ENCODE peak calls at places on chromosomes 3 and 15, in eight cellular contexts. H, S, C, L, N, A, X and I are unnamed samples.

GRCh38 chr3:186930143-186930638 is at the start of gene ST6GAL1:
- DNase-seq in H (peak), S (peak), C (peak), L (peak), N (peak), A (peak), X (no peak), I (peak)

GRCh38 chr15:75644376-75644775 is 3.3 kb upstream of the SNX33 start:
- DNase-seq in H (no peak), S (no peak), C (no peak), L (no peak), N (no peak), A (no peak), X (no peak), I (no peak)

GRCh38 chr3:138389144-138389601 is 40.8 kb downstream of the MRAS start:
- DNase-seq in H (no peak), S (no peak), C (no peak), L (no peak), N (no peak), A (peak), X (no peak), I (no peak)

GRCh38 chr3:105417538-105418289 is 51.0 kb downstream of the ALCAM start:
- DNase-seq in H (no peak), S (no peak), C (no peak), L (no peak), N (no peak), A (no peak), X (no peak), I (no peak)

GRCh38 chr3:183897606-183898384 is 13.1 kb upstream of the PARL start:
- DNase-seq in H (no peak), S (no peak), C (no peak), L (no peak), N (no peak), A (no peak), X (no peak), I (no peak)

GRCh38 chr15:88932271-88932874 is 19.2 kb upstream of the MFGE8 start:
- DNase-seq in H (peak), S (no peak), C (peak), L (peak), N (no peak), A (peak), X (no peak), I (peak)

GRCh38 chr15:96736384-96736783 is 405.9 kb downstream of the NR2F2 start:
- DNase-seq in H (no peak), S (no peak), C (no peak), L (no peak), N (no peak), A (no peak), X (no peak), I (no peak)

GRCh38 chr15:75138016-75138999 is 63.4 kb upstream of the C15orf39 start:
- DNase-seq in H (no peak), S (no peak), C (no peak), L (no peak), N (peak), A (no peak), X (peak), I (no peak)

GRCh38 chr3:102790742-102791141 is 355.9 kb downstream of the ZPLD1 start:
- DNase-seq in H (no peak), S (no peak), C (no peak), L (no peak), N (no peak), A (no peak), X (no peak), I (no peak)

GRCh38 chr3:144270100-144270499 is 298.5 kb downstream of the DIPK2A start:
- DNase-seq in H (no peak), S (peak), C (peak), L (peak), N (no peak), A (no peak), X (no peak), I (no peak)

GRCh38 chr3:52310861-52311566 is 5.1 kb upstream of the DNAH1 start:
- DNase-seq in H (no peak), S (no peak), C (no peak), L (no peak), N (no peak), A (no peak), X (no peak), I (peak)

GRCh38 chr15:32818758-32819405 is 101.1 kb downstream of the GREM1 start:
- DNase-seq in H (no peak), S (no peak), C (no peak), L (no peak), N (no peak), A (peak), X (no peak), I (no peak)

GRCh38 chr3:134809412-134810051 is 14.5 kb downstream of the EPHB1 start:
- DNase-seq in H (no peak), S (no peak), C (no peak), L (no peak), N (peak), A (no peak), X (no peak), I (no peak)

GRCh38 chr15:69718916-69719315 is 266.3 kb downstream of the RPLP1 start:
- DNase-seq in H (no peak), S (peak), C (peak), L (no peak), N (no peak), A (no peak), X (no peak), I (no peak)

GRCh38 chr3:180528843-180529242 is 73.1 kb upstream of the TTC14 start:
- DNase-seq in H (no peak), S (no peak), C (no peak), L (no peak), N (no peak), A (no peak), X (no peak), I (no peak)

GRCh38 chr15:66789029-66790025 is 87.3 kb downstream of the SMAD6 start:
- DNase-seq in H (no peak), S (peak), C (no peak), L (peak), N (peak), A (no peak), X (no peak), I (no peak)

GRCh38 chr3:40574661-40575060 is 49.9 kb downstream of the ZNF621 start:
- DNase-seq in H (no peak), S (no peak), C (no peak), L (no peak), N (no peak), A (no peak), X (no peak), I (no peak)

GRCh38 chr3:71488391-71488809 is 95.1 kb downstream of the FOXP1 start:
- DNase-seq in H (no peak), S (no peak), C (no peak), L (no peak), N (no peak), A (no peak), X (no peak), I (no peak)

GRCh38 chr3:127953092-127953491 is 38.1 kb downstream of the KBTBD12 start:
- DNase-seq in H (no peak), S (no peak), C (peak), L (no peak), N (no peak), A (no peak), X (no peak), I (no peak)

GRCh38 chr3:148075829-148076716 is 621.6 kb upstream of the AGTR1 start:
- DNase-seq in H (no peak), S (no peak), C (no peak), L (no peak), N (peak), A (no peak), X (no peak), I (peak)

GRCh38 chr15:37071134-37071533 is 29.2 kb downstream of the MEIS2 start:
- DNase-seq in H (no peak), S (no peak), C (no peak), L (no peak), N (no peak), A (no peak), X (no peak), I (no peak)

GRCh38 chr15:23646165-23647000 is 1.3 kb downstream of the MAGEL2 start:
- DNase-seq in H (no peak), S (no peak), C (no peak), L (no peak), N (no peak), A (no peak), X (no peak), I (no peak)

GRCh38 chr15:23647001-23647295 is 719 bp downstream of the MAGEL2 start:
- DNase-seq in H (no peak), S (no peak), C (no peak), L (no peak), N (no peak), A (no peak), X (no peak), I (no peak)

GRCh38 chr15:23648920-23649515 is 1.4 kb upstream of the MAGEL2 start:
- DNase-seq in H (no peak), S (peak), C (no peak), L (no peak), N (peak), A (peak), X (no peak), I (no peak)

GRCh38 chr15:23645379-23646164 is 2.1 kb downstream of the MAGEL2 start:
- DNase-seq in H (no peak), S (no peak), C (no peak), L (no peak), N (peak), A (no peak), X (no peak), I (no peak)

DNA sequence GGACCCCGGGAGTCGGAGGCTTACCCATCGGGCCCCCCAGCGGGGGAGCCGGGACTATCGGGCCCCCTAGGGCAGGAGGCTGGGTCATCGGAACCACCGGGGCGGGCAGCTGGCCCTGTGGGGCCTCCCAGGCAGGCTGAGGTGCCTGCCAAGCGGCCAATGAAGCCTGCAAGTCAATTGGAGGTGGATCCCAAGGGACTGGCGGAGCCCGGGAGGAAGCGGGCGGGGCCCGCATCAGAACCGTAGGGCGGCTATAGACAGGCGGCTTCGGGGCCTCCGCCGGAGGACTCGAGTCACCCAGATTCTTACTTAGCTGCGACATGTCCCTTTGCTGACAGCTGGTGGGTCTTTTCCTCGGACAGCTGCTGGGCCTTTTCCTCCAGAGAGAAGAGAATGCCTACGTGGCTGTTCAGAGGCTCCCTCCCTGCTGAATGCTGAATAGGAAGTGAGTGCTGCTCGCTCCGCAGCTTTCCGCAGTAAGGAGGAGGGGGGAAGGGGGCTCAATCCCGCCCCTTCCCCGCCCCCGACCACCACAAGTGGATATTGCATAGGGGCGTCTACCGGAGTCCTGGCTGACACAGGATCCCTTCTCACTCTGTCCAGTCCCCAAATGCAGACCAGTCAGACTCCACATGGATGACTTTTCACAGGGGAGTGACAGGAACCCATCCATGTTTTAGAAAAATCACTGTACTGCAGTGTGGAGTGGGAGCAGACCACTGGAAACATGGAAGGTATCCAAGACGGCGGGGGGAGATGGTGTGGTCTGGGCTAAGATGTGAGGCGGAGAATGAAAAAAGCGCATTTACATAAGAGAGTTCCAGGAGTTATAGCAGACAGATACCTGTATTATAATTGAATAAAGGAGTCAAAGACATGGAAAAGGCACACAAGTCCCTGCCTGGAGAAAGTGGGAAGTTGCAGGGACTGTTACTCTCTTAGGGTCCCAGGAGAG is at the start of gene MAGEL2:
- DNase-seq in H (no peak), S (no peak), C (no peak), L (no peak), N (peak), A (no peak), X (no peak), I (no peak)
- H3K27ac ChIP-seq in H (no peak), S (no peak), C (no peak), L (no peak), N (no peak), A (no peak), X (no peak), I (no peak)

GRCh38 chr3:46866032-46866595 is 2.9 kb upstream of the MYL3 start:
- DNase-seq in H (no peak), S (no peak), C (no peak), L (no peak), N (no peak), A (no peak), X (no peak), I (no peak)

GRCh38 chr3:46865546-46865945 is 2.3 kb upstream of the MYL3 start:
- DNase-seq in H (no peak), S (no peak), C (no peak), L (peak), N (no peak), A (no peak), X (no peak), I (no peak)

GRCh38 chr3:46868301-46868700 is 5.1 kb upstream of the MYL3 start:
- DNase-seq in H (no peak), S (no peak), C (no peak), L (no peak), N (no peak), A (no peak), X (no peak), I (no peak)

GRCh38 chr3:46867550-46867898 is 4.3 kb upstream of the MYL3 start:
- DNase-seq in H (no peak), S (no peak), C (peak), L (peak), N (no peak), A (peak), X (peak), I (no peak)

DNA sequence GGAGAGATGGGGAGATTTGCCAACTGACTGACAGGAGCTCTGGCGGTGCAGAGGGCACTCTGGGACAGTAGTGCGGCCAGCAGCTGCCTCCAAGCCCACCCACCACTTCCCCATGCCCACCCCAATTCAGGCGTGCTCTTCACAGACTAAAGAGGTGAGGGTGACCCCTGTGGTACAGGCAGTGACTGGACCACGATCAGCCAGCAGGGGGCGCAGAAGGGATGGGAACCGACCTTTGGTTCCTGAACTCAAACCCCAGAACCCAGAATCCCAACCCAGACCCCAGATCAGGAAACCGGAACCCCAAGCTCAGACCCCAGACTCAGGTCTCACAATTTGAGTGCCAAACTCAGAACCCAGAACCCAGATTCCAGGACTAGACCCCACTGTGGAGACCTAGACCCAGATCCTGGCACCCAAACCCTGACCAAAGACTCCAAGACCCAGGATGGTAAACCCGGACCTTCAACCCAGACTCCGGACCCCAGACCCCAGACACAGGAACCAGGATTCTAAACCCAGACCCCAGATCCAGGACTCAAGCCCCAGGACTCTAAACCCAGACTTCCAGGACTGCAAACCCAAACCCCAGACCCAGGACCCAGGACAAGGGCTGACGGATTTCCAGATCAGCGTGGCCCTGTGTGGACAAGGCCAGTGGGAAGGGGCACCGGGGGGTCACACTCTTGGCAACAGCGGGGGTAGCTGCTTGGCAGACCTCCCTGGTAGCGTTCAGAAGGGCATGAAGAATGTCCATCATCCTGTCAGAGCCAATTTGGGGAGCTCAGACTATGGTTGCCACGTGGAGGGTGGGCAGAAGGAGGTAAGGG is 3.7 kb upstream of the MYL3 start:
- DNase-seq in H (no peak), S (peak), C (peak), L (peak), N (peak), A (peak), X (peak), I (peak)
- H3K27ac ChIP-seq in H (no peak), S (no peak), C (peak), L (peak), N (no peak), A (peak), X (peak), I (peak)

GRCh38 chr3:177224406-177224805 is 27.1 kb upstream of the TBL1XR1 start:
- DNase-seq in H (no peak), S (no peak), C (no peak), L (no peak), N (no peak), A (no peak), X (no peak), I (no peak)
- H3K27ac ChIP-seq in H (no peak), S (no peak), C (no peak), L (no peak), N (no peak), A (no peak), X (no peak), I (no peak)

DNA sequence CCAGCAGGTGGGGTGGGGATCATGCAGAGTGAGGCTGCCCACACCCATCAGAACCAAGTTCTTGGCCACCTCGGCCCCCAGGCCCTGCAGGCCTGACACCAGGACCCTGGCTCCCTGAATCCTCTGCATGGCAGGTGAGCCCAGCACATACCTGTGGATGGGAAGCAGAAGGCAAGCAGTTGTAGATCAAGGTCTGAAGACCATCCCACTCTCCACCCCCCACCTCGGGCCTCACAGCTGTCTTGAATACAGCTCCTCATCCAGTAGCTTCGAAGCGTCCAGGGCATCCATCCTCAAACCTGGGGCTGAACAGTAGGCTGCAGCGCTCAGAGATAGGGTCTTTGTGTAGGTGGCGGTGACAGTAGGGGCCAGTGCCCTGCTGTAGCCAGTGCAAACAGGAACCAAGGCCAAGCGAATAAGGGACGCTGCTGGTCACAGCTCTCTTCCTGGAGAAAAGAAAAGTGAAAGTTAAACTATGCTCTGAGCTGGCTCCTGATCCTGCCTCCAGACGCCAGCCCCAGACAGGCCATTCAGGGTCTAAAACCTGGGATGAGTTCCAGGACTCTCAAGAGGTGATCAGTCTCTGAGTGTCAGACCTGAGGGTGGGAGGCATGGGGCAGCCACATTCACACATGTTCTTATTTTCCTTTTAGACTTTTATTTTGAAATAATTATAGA is at the start of gene UBA7:
- DNase-seq in H (no peak), S (peak), C (peak), L (peak), N (no peak), A (peak), X (no peak), I (no peak)
- H3K27ac ChIP-seq in H (peak), S (peak), C (peak), L (peak), N (no peak), A (peak), X (peak), I (peak)